ENCODE peak calls at places on chromosomes 6 and 20, in four cellular contexts. J, F, W and H are unnamed samples.

GRCh38 chr6:44309092-44309491 is 4.1 kb downstream of the AARS2 start:
- DNase-seq in J (no peak), F (no peak), W (no peak), H (no peak)

GRCh38 chr6:84766796-84767590 is 2.6 kb upstream of the TBX18 start:
- DNase-seq in J (no peak), F (no peak), W (no peak), H (no peak)

GRCh38 chr20:43832961-43833360 is 81.7 kb upstream of the TOX2 start:
- DNase-seq in J (no peak), F (no peak), W (no peak), H (no peak)

GRCh38 chr6:70413829-70414494 is 654 bp downstream of the FAM135A start:
- DNase-seq in J (no peak), F (peak; percentile 6), W (no peak), H (no peak)

GRCh38 chr20:48470141-48470540 is 357.7 kb downstream of the PREX1 start:
- DNase-seq in J (no peak), F (no peak), W (no peak), H (no peak)

GRCh38 chr6:22513667-22514066 is 55.7 kb upstream of the HDGFL1 start:
- DNase-seq in J (no peak), F (no peak), W (no peak), H (no peak)

GRCh38 chr6:46612645-46613044 is 40.0 kb downstream of the CYP39A1 start:
- DNase-seq in J (no peak), F (no peak), W (no peak), H (no peak)

GRCh38 chr20:2133318-2134183 is 31.9 kb downstream of the STK35 start:
- DNase-seq in J (no peak), F (peak; percentile 41), W (peak; percentile 16), H (no peak)

GRCh38 chr6:166366921-166367320 is 15.8 kb downstream of the MPC1 start:
- DNase-seq in J (no peak), F (no peak), W (no peak), H (no peak)

GRCh38 chr6:156795825-156796224 is 18.6 kb downstream of the ARID1B start:
- DNase-seq in J (no peak), F (no peak), W (no peak), H (no peak)

GRCh38 chr6:14734416-14735340 is 511.2 kb upstream of the JARID2 start:
- DNase-seq in J (no peak), F (peak; percentile 18), W (peak; percentile 88), H (peak; percentile 95)

GRCh38 chr6:169906004-169906740 is 154.8 kb downstream of the ERMARD start:
- DNase-seq in J (no peak), F (no peak), W (no peak), H (no peak)

GRCh38 chr6:21448485-21449109 is 145.0 kb upstream of the SOX4 start:
- DNase-seq in J (no peak), F (no peak), W (no peak), H (no peak)

GRCh38 chr6:104325341-104326172 is 534.2 kb downstream of the HACE1 start:
- DNase-seq in J (no peak), F (peak; percentile 14), W (no peak), H (peak; percentile 9)

GRCh38 chr6:75233097-75233615 is 10.4 kb downstream of the COX7A2 start:
- DNase-seq in J (no peak), F (no peak), W (no peak), H (no peak)

GRCh38 chr6:25829375-25829774 is 2.5 kb downstream of the SLC17A1 start:
- DNase-seq in J (no peak), F (no peak), W (peak; percentile 2), H (no peak)

GRCh38 chr6:52136055-52136454 is 48.6 kb upstream of the PKHD1 start:
- DNase-seq in J (no peak), F (no peak), W (no peak), H (no peak)

GRCh38 chr6:49787176-49787575 is at the start of gene PGK2:
- DNase-seq in J (no peak), F (peak; percentile 41), W (no peak), H (peak; percentile 67)

GRCh38 chr6:125149256-125150144 is 4.1 kb upstream of the TPD52L1 start:
- DNase-seq in J (no peak), F (no peak), W (no peak), H (no peak)

GRCh38 chr6:43988801-43989200 is 138.5 kb downstream of the MRPL14 start:
- DNase-seq in J (no peak), F (no peak), W (no peak), H (no peak)

GRCh38 chr6:89488438-89488837 is 55.5 kb downstream of the ANKRD6 start:
- DNase-seq in J (no peak), F (no peak), W (no peak), H (no peak)

GRCh38 chr20:63498950-63499332 is at the start of gene EEF1A2:
- DNase-seq in J (no peak), F (no peak), W (no peak), H (peak; percentile 85)

GRCh38 chr6:24982231-24982630 is 46.5 kb upstream of the RIPOR2 start:
- DNase-seq in J (no peak), F (no peak), W (no peak), H (no peak)

GRCh38 chr6:118596774-118597332 is 48.8 kb downstream of the PLN start:
- DNase-seq in J (no peak), F (no peak), W (no peak), H (no peak)

GRCh38 chr6:40436685-40437604 is 150.2 kb downstream of the LRFN2 start:
- DNase-seq in J (no peak), F (no peak), W (no peak), H (no peak)

GRCh38 chr6:139917943-139918342 is 543.5 kb upstream of the CITED2 start:
- DNase-seq in J (no peak), F (no peak), W (no peak), H (no peak)

GRCh38 chr6:155352812-155353211 is 38.5 kb upstream of the TFB1M start:
- DNase-seq in J (no peak), F (no peak), W (no peak), H (no peak)

GRCh38 chr20:50724851-50725721 is 6.3 kb upstream of the PARD6B start:
- DNase-seq in J (peak; percentile 54), F (peak; percentile 86), W (no peak), H (peak; percentile 83)
- TF ChIP-seq BHLHE40 in J (no peak), F (no peak), W (no peak), H (peak; percentile 57)

GRCh38 chr6:133973109-133973971 is 20.3 kb downstream of the TBPL1 start:
- DNase-seq in J (peak; percentile 58), F (peak; percentile 53), W (peak; percentile 28), H (peak; percentile 38)

GRCh38 chr6:133978896-133979240 is 25.8 kb downstream of the TBPL1 start:
- DNase-seq in J (no peak), F (no peak), W (no peak), H (no peak)

GRCh38 chr6:133983099-133983939 is 30.3 kb downstream of the TBPL1 start:
- DNase-seq in J (peak; percentile 28), F (no peak), W (no peak), H (no peak)

GRCh38 chr6:133980168-133980567 is 27.1 kb downstream of the TBPL1 start:
- DNase-seq in J (no peak), F (no peak), W (no peak), H (no peak)

DNA sequence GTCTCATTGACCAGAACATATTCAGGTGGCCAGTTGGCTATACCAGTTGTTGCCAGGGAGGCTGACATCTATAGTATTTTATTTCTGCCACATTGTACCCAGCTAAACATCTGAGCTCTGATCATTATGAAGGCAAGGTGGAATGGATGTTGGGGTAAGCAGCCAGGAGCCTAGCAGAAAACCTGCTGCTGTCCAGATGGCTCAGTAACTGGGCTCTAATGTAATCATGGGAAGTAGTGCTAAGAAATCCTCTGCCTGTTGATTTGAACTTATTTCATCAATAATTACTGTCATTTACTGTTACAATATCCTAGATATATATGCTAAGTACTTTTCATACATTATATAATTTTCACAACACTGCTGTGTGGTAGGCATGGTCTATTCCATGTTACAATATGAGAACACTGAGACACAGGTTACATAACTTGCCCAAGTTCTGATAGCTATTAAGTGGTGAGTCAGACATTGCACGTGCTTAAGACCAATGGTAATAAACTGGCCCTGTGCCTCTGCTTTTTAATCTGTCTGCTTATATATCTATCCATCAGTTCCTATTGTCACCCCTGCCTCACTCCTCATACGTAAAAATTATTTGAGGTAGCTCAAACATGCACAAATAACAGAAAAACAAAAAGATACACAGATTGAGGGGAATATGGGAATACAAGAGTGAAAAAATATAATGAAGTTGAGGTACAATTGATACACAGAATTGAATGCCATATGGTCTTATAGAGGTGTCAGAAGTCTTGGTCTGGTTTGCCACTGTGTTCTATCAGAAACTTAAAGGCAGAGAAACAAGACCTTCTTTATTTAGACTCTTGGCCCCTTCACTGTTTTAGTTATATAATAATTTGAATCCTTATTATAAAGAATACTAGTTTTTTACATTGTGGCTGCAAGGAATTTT is 25.2 kb downstream of the TBPL1 start:
- DNase-seq in J (no peak), F (peak; percentile 18), W (no peak), H (no peak)
- TF ChIP-seq REST in J (no peak), F (no peak), W (no peak), H (no peak)

GRCh38 chr20:51480507-51481270 is 61.8 kb downstream of the NFATC2 start:
- DNase-seq in J (no peak), F (no peak), W (peak; percentile 84), H (no peak)
- TF ChIP-seq BHLHE40 in J (no peak), F (no peak), W (peak; percentile 73), H (no peak)

GRCh38 chr6:10361428-10361827 is 53.4 kb downstream of the TFAP2A start:
- DNase-seq in J (no peak), F (no peak), W (no peak), H (no peak)
- TF ChIP-seq REST in J (no peak), F (no peak), W (no peak), H (no peak)

GRCh38 chr6:145813285-145814034 is 1.1 kb downstream of the FBXO30 start:
- DNase-seq in J (peak; percentile 23), F (peak; percentile 36), W (no peak), H (no peak)

GRCh38 chr6:145811741-145812140 is 2.9 kb downstream of the FBXO30 start:
- DNase-seq in J (no peak), F (no peak), W (no peak), H (no peak)

GRCh38 chr6:145808239-145808638 is 6.4 kb downstream of the FBXO30 start:
- DNase-seq in J (no peak), F (no peak), W (no peak), H (no peak)

GRCh38 chr6:145809211-145809610 is 5.4 kb downstream of the FBXO30 start:
- DNase-seq in J (no peak), F (no peak), W (no peak), H (no peak)

DNA sequence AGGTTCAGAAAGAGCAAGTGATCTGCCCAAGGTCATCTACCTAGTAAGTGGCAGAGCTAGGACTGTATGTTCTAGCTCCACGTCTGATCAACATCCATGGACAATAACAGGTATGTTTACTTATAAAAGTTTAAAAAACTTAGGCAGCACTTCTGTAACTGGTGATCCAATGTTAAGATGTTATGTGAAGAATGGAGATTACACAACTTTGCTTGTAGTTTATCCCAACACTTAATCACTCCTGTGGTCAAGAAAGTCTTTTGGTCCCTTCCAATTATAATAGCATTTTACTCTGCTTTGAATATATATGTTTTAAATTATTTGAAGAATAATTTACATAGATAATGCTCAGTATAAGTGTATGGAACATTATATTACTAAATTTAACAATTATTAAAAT is 4.8 kb downstream of the FBXO30 start:
- DNase-seq in J (no peak), F (no peak), W (no peak), H (no peak)
- TF ChIP-seq BHLHE40 in J (no peak), F (no peak), W (no peak), H (no peak)

DNA sequence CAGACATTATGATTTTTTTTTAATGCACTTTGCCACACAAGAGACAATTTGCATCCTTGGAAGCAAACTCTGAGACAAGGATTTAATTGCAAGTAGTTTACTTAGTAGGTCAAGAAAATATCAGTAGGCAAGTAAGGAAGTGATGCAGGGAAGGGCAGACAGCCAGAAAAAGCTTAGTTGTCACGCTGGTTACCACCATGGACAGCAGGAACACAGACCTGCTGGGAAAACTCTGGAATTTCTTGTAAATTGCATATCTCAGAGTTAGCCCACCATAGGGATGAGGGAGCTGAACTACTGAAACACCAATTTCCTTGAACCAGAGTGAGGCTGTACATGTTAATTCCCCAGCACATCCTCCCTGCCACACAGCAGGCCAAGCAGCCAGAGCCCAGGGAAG is 92.7 kb downstream of the L3MBTL3 start:
- DNase-seq in J (no peak), F (no peak), W (no peak), H (no peak)
- TF ChIP-seq REST in J (no peak), F (no peak), W (no peak), H (no peak)